ENCODE peak calls at places on chromosome 20, in nine cellular contexts. J is HFFc6, O is RPMI7951, N is fibroblast of pulmonary artery, T is left ventricle myocardium superior, H is stromal cell of bone marrow, G is ovary, I is bronchial epithelial cell, Q is HEK293T. P is an unnamed sample.

GRCh38 chr20:44642203-44643153 is 9.0 kb downstream of the ADA start:
- DNase-seq in J (peak), O (peak), N (peak), T (peak), H (peak), G (peak), I (peak), Q (peak), P (peak)

GRCh38 chr20:33348136-33348937 is 53.0 kb downstream of the CDK5RAP1 start:
- DNase-seq in J (no peak), O (no peak), N (no peak), T (no peak), H (no peak), G (no peak), I (no peak), Q (no peak), P (no peak)

GRCh38 chr20:38353298-38353697 is 7.0 kb downstream of the LBP start:
- DNase-seq in J (no peak), O (no peak), N (peak), T (no peak), H (no peak), G (no peak), I (no peak), Q (no peak), P (no peak)

GRCh38 chr20:9583151-9583550 is 68.8 kb downstream of the LAMP5 start:
- DNase-seq in J (no peak), O (no peak), N (no peak), T (no peak), H (no peak), G (no peak), I (no peak), Q (no peak), P (no peak)

GRCh38 chr20:57708694-57709673 is 831 bp downstream of the PMEPA1 start:
- DNase-seq in J (no peak), O (peak), N (peak), T (peak), H (no peak), G (peak), I (no peak), Q (peak), P (peak)

GRCh38 chr20:38021373-38021772 is 11.9 kb downstream of the TTI1 start:
- DNase-seq in J (no peak), O (no peak), N (no peak), T (no peak), H (no peak), G (no peak), I (no peak), Q (no peak), P (no peak)

GRCh38 chr20:63106765-63107448 is 100.1 kb upstream of the BHLHE23 start:
- DNase-seq in J (no peak), O (no peak), N (no peak), T (peak), H (no peak), G (no peak), I (no peak), Q (no peak), P (no peak)

GRCh38 chr20:32743237-32744112 is at the start of gene COMMD7:
- DNase-seq in J (peak), O (peak), N (peak), T (peak), H (no peak), G (peak), I (peak), Q (peak), P (peak)

GRCh38 chr20:24488064-24488799 is 18.8 kb downstream of the SYNDIG1 start:
- DNase-seq in J (no peak), O (no peak), N (no peak), T (no peak), H (no peak), G (no peak), I (peak), Q (no peak), P (no peak)

GRCh38 chr20:49029203-49029602 is 16.9 kb upstream of the CSE1L start:
- DNase-seq in J (no peak), O (no peak), N (no peak), T (no peak), H (no peak), G (no peak), I (no peak), Q (no peak), P (no peak)

GRCh38 chr20:4512891-4513550 is 208.7 kb upstream of the PRND start:
- DNase-seq in J (peak), O (peak), N (peak), T (no peak), H (peak), G (no peak), I (peak), Q (no peak), P (no peak)

GRCh38 chr20:60262967-60263603 is 304.9 kb downstream of the CDH26 start:
- DNase-seq in J (no peak), O (peak), N (no peak), T (no peak), H (no peak), G (no peak), I (peak), Q (peak), P (peak)

GRCh38 chr20:48630342-48631075 is 197.3 kb downstream of the PREX1 start:
- DNase-seq in J (no peak), O (peak), N (no peak), T (no peak), H (no peak), G (no peak), I (no peak), Q (peak), P (no peak)

GRCh38 chr20:17910828-17911294 is 57.7 kb downstream of the SNX5 start:
- DNase-seq in J (peak), O (peak), N (peak), T (no peak), H (peak), G (no peak), I (peak), Q (no peak), P (no peak)